ENCODE peak calls at places on chromosomes 3 and 15, in six cellular contexts. I, P, M, F, U and L are unnamed samples.

GRCh38 chr3:98746882-98747281 is 16.3 kb upstream of the ST3GAL6 start:
- DNase-seq in M (no peak), U (no peak), I (no peak), F (no peak), P (no peak), L (no peak)

GRCh38 chr3:72171461-72171860 is 386.5 kb upstream of the PROK2 start:
- DNase-seq in I (no peak), P (no peak), U (no peak), F (no peak), M (no peak), L (no peak)

GRCh38 chr15:88337993-88338392 is 81.5 kb upstream of the NTRK3 start:
- DNase-seq in U (no peak), I (no peak), M (no peak), F (no peak), P (no peak), L (no peak)

GRCh38 chr3:168024537-168024941 is 71.2 kb downstream of the GOLIM4 start:
- DNase-seq in I (no peak), M (no peak), F (no peak), U (no peak), P (no peak), L (no peak)

GRCh38 chr3:196996454-196997265 is 28.0 kb upstream of the PIGZ start:
- DNase-seq in M (no peak), F (no peak), P (peak), I (peak), U (peak), L (peak)

GRCh38 chr15:88591384-88591783 is 29.8 kb upstream of the AEN start:
- DNase-seq in F (no peak), M (no peak), U (no peak), I (no peak), P (no peak), L (no peak)

GRCh38 chr3:151214459-151214858 is 11.4 kb upstream of the GPR171 start:
- DNase-seq in I (no peak), F (no peak), U (no peak), M (no peak), P (no peak), L (no peak)

GRCh38 chr15:75573643-75574384 is 5.3 kb downstream of the PTPN9 start:
- DNase-seq in U (no peak), F (no peak), P (no peak), M (no peak), I (no peak), L (no peak)

GRCh38 chr15:31131853-31132375 is 30.4 kb upstream of the TRPM1 start:
- DNase-seq in M (no peak), F (no peak), I (no peak), P (no peak), U (no peak), L (no peak)

GRCh38 chr3:40623567-40623966 is 98.8 kb downstream of the ZNF621 start:
- DNase-seq in F (peak), U (no peak), P (no peak), I (no peak), M (peak), L (no peak)

GRCh38 chr15:62624541-62625399 is 417.8 kb upstream of the TPM1 start:
- DNase-seq in P (no peak), M (no peak), U (no peak), F (no peak), I (no peak), L (no peak)

GRCh38 chr3:170180107-170180951 is 1.2 kb downstream of the PHC3 start:
- DNase-seq in U (no peak), I (peak), P (no peak), F (peak), M (peak), L (no peak)

GRCh38 chr3:59253523-59253922 is 203.7 kb upstream of the CFAP20DC start:
- DNase-seq in F (no peak), M (no peak), U (no peak), P (no peak), I (no peak), L (no peak)

GRCh38 chr3:105503191-105503593 is 136.5 kb downstream of the ALCAM start:
- DNase-seq in F (no peak), M (no peak), P (no peak), U (no peak), I (no peak), L (no peak)

GRCh38 chr15:73691398-73691797 is 7.2 kb downstream of the CD276 start:
- DNase-seq in M (peak), I (no peak), F (no peak), P (no peak), U (no peak), L (no peak)

GRCh38 chr3:46484911-46485696 is 12.7 kb upstream of the RTP3 start:
- DNase-seq in F (no peak), U (no peak), I (peak), M (no peak), P (no peak), L (peak)

GRCh38 chr3:186241910-186242821 is 119.9 kb downstream of the DGKG start:
- DNase-seq in I (peak), U (peak), F (no peak), M (peak), P (peak), L (peak)

GRCh38 chr3:197380786-197381185 is 82.4 kb upstream of the DLG1 start:
- DNase-seq in I (no peak), P (no peak), U (no peak), M (no peak), F (no peak), L (no peak)

GRCh38 chr3:69161587-69162196 is 39.3 kb upstream of the LMOD3 start:
- DNase-seq in I (no peak), F (peak), U (peak), P (no peak), M (peak), L (no peak)

GRCh38 chr3:196202516-196202970 is 8.7 kb downstream of the ZDHHC19 start:
- DNase-seq in M (no peak), F (no peak), P (peak), U (peak), I (no peak), L (no peak)

GRCh38 chr3:149316427-149316826 is 17.0 kb downstream of the TM4SF18 start:
- DNase-seq in U (no peak), P (no peak), F (no peak), I (no peak), M (no peak), L (no peak)

GRCh38 chr3:141388823-141389617 is 20.7 kb downstream of the ZBTB38 start:
- DNase-seq in U (no peak), M (no peak), P (no peak), F (peak), I (no peak), L (no peak)

GRCh38 chr3:109257269-109257668 is 59.0 kb downstream of the DPPA2 start:
- DNase-seq in P (no peak), F (no peak), I (no peak), U (no peak), M (no peak), L (no peak)

GRCh38 chr3:195893916-195894315 is 14.4 kb downstream of the TNK2 start:
- DNase-seq in U (no peak), I (no peak), F (no peak), M (no peak), P (peak), L (no peak)

GRCh38 chr15:77507151-77507847 is 86.6 kb downstream of the HMG20A start:
- DNase-seq in F (no peak), I (peak), U (no peak), M (peak), P (no peak), L (no peak)

GRCh38 chr3:21734746-21735145 is 16.3 kb downstream of the ZNF385D start:
- DNase-seq in I (no peak), M (no peak), U (no peak), P (no peak), F (no peak), L (no peak)

GRCh38 chr3:72123908-72124441 is 339.0 kb upstream of the PROK2 start:
- DNase-seq in U (no peak), M (peak), P (peak), I (no peak), F (no peak), L (no peak)

GRCh38 chr3:129031476-129032215 is 28.9 kb upstream of the GP9 start:
- DNase-seq in I (no peak), P (no peak), U (no peak), M (no peak), F (no peak), L (no peak)

GRCh38 chr3:188053710-188054379 is 100.1 kb upstream of the LPP start:
- DNase-seq in M (no peak), F (no peak), U (no peak), I (no peak), P (no peak), L (no peak)
- H3K27ac ChIP-seq in M (no peak), F (no peak), U (no peak), I (no peak), P (no peak), L (no peak)

GRCh38 chr15:66615175-66615495 is 49.3 kb upstream of the LCTL start:
- DNase-seq in P (no peak), M (no peak), U (no peak), I (no peak), F (no peak), L (no peak)

GRCh38 chr15:66614456-66615174 is 48.8 kb upstream of the LCTL start:
- DNase-seq in U (no peak), F (no peak), P (no peak), M (no peak), I (no peak), L (no peak)

GRCh38 chr15:66617137-66618090 is 51.6 kb upstream of the LCTL start:
- DNase-seq in U (no peak), F (no peak), P (peak), I (no peak), M (no peak), L (no peak)

GRCh38 chr15:66613743-66614142 is 47.9 kb upstream of the LCTL start:
- DNase-seq in F (no peak), U (no peak), M (no peak), I (no peak), P (no peak), L (no peak)

DNA sequence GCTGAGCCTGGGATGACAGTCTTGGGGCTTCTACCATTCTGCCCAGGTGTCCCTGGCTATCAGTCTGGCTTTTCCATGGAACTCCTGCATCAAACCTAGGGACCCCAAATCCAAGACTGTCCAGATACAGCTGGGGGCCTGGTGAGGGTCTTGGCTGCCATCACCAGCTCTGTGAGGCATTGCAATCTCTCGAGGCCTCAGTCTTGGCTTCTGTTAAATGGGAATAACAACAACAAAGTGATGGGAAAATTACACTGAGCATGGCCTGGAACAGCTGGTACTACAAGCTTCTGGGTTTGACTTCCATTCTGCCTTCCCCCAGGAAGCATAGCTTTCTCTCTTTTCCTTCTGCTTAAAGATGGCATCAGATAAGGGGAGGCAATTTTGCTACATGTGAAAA is 50.0 kb upstream of the LCTL start:
- DNase-seq in U (no peak), M (no peak), F (no peak), P (no peak), I (no peak), L (no peak)
- H3K27ac ChIP-seq in U (no peak), M (no peak), F (no peak), P (no peak), I (no peak), L (no peak)

GRCh38 chr15:29071907-29072273 is 186.1 kb downstream of the APBA2 start:
- DNase-seq in F (no peak), M (no peak), P (no peak), U (no peak), I (no peak), L (no peak)
- H3K27ac ChIP-seq in F (no peak), M (no peak), P (no peak), U (no peak), I (no peak), L (no peak)

GRCh38 chr15:80160570-80161156 is 7.9 kb downstream of the FAH start:
- DNase-seq in F (peak), U (peak), P (peak), M (peak), I (no peak), L (no peak)
- H3K27ac ChIP-seq in F (no peak), U (peak), P (peak), M (peak), I (no peak), L (no peak)

GRCh38 chr3:39107056-39107873 is at the start of the genes GORASP1 and TTC21A:
- DNase-seq in U (peak), I (peak), M (peak), F (peak), P (peak), L (peak)
- H3K27ac ChIP-seq in U (peak), I (peak), M (peak), F (peak), P (peak), L (peak)

DNA sequence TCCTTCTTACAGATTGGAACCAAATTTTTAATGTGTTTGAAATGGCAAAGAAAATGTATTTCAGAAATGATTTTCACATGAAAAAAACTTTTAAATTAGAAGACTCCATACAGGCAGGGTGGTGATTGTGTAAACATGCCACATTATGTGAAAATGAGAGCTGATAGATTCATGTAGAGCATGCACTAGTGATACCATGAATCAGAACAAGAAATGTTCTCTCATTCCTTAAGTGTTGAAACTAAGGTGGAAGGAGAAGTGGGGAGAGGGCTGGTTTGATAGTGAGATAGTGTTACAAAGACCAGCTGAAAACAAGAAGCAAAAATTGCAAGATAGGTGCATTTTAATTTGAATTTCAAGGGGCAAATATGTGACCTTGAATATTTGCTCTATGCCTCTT is 100.3 kb downstream of the CCNL1 start:
- DNase-seq in P (no peak), I (no peak), F (no peak), U (no peak), M (no peak), L (no peak)
- H3K27ac ChIP-seq in P (no peak), I (no peak), F (no peak), U (no peak), M (no peak), L (no peak)

DNA sequence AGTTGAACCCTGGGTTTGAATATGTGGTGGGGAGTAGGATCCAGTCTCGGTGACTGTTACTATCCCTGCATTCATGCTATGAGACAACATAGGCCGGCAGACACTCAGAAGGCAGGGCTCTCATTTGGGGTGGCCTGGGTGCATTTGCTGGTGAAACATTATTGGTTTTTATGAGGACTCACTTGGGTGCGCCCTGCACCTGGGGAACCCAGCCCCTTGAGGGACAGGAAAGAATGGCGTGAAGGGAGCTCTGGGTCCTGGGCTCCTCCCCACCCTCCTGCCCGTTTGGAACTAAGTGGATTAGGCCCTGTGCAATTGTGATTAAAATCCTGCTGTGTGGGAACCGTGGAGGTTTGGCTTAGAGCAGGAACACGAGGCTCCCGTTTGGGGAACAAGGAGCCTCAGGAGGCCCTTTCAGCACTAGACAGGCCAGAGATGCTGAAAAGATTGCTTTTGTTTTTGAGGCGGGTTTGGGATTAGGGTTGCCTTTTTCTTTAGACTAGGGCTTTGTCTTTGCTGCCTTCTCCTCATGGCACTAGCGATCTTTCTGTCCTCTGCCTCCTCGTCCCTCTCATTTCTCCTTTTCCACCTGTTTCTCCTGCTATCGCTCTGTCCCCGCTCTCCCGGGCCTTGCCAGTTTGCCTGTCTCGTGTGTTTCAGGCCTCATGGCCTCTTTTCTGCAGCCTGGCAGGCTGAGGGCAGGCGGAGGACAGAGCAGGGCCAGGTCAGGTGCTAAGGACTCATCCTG is 8.4 kb downstream of the MAPKAPK3 start:
- DNase-seq in U (no peak), M (no peak), P (no peak), I (no peak), F (no peak), L (no peak)
- H3K27ac ChIP-seq in U (no peak), M (peak), P (no peak), I (no peak), F (peak), L (no peak)

GRCh38 chr3:2097641-2098191 is 950 bp upstream of the CNTN4 start:
- DNase-seq in P (no peak), F (no peak), I (peak), U (no peak), M (no peak), L (no peak)
- H3K27ac ChIP-seq in P (no peak), F (no peak), I (peak), U (no peak), M (no peak), L (no peak)

GRCh38 chr3:56812749-56813655 is 11.3 kb upstream of the ARHGEF3 start:
- DNase-seq in I (no peak), M (peak), P (no peak), U (no peak), F (no peak), L (no peak)
- H3K27ac ChIP-seq in I (no peak), M (no peak), P (no peak), U (no peak), F (peak), L (no peak)

GRCh38 chr3:77414881-77415280 is 375.0 kb downstream of the ROBO2 start:
- DNase-seq in F (no peak), P (no peak), M (no peak), U (no peak), I (no peak), L (no peak)

GRCh38 chr3:77421916-77422315 is 382.0 kb downstream of the ROBO2 start:
- DNase-seq in M (no peak), F (no peak), U (no peak), I (no peak), P (no peak), L (no peak)

GRCh38 chr3:77420316-77420715 is 380.4 kb downstream of the ROBO2 start:
- DNase-seq in U (no peak), P (no peak), M (no peak), I (no peak), F (no peak), L (no peak)
- H3K27ac ChIP-seq in U (no peak), P (no peak), M (no peak), I (no peak), F (no peak), L (no peak)